ENCODE peak calls at places on chromosomes 6 and 20, in seven cellular contexts. F is prostate gland, R is HFF-Myc, E is right atrium auricular region, W is nephron progenitor cell, K is bronchial epithelial cell, H is foreskin fibroblast. P is an unnamed sample.
A peak's percentile ranks its signal among the peaks of the same experiment; 100 is the strongest.

GRCh38 chr6:25754508-25754907 is at the start of gene SLC17A4:
- DNase-seq in F (no peak), R (no peak), E (no peak), W (no peak), K (no peak), H (no peak), P (no peak)

GRCh38 chr6:7148100-7148822 is 40.5 kb downstream of the RREB1 start:
- DNase-seq in F (no peak), R (no peak), E (no peak), W (no peak), K (peak; percentile 94), H (peak; percentile 88), P (no peak)

GRCh38 chr6:156774872-156775405 is 2.2 kb upstream of the ARID1B start:
- DNase-seq in F (peak; percentile 15), R (no peak), E (no peak), W (no peak), K (peak; percentile 31), H (no peak), P (no peak)

GRCh38 chr20:21513881-21514540 is at the start of gene NKX2-2:
- DNase-seq in F (no peak), R (no peak), E (no peak), W (no peak), K (no peak), H (no peak), P (no peak)

GRCh38 chr6:99522531-99522930 is 7.3 kb upstream of the USP45 start:
- DNase-seq in F (no peak), R (no peak), E (no peak), W (no peak), K (peak; percentile 58), H (peak; percentile 67), P (no peak)

GRCh38 chr6:27839303-27840081 is 72.7 kb downstream of the OR2B2 start:
- DNase-seq in F (peak; percentile 40), R (peak; percentile 70), E (peak; percentile 77), W (no peak), K (peak; percentile 59), H (peak; percentile 90), P (no peak)

GRCh38 chr20:45406260-45407066 is 1.6 kb upstream of the DBNDD2 start:
- DNase-seq in F (peak; percentile 63), R (no peak), E (peak; percentile 68), W (peak; percentile 77), K (peak; percentile 36), H (peak; percentile 64), P (no peak)

GRCh38 chr6:29924731-29925130 is 17.6 kb upstream of the HLA-A start:
- DNase-seq in F (no peak), R (no peak), E (no peak), W (no peak), K (peak; percentile 86), H (no peak), P (no peak)

GRCh38 chr20:1335961-1336698 is 7.2 kb upstream of the SDCBP2 start:
- DNase-seq in F (no peak), R (no peak), E (peak; percentile 53), W (no peak), K (no peak), H (no peak), P (no peak)

GRCh38 chr6:52731719-52732118 is 31.6 kb downstream of the GSTA2 start:
- DNase-seq in F (no peak), R (no peak), E (no peak), W (no peak), K (peak; percentile 53), H (no peak), P (no peak)

GRCh38 chr6:25579902-25580495 is 72.0 kb upstream of the SCGN start:
- DNase-seq in F (no peak), R (no peak), E (no peak), W (no peak), K (no peak), H (no peak), P (no peak)

GRCh38 chr20:37899105-37900045 is 3.6 kb upstream of the VSTM2L start:
- DNase-seq in F (no peak), R (no peak), E (no peak), W (no peak), K (peak; percentile 59), H (no peak), P (no peak)
- TF ChIP-seq CTCF in F (no peak), R (no peak), E (no peak), W (no peak), K (no peak), H (no peak), P (peak; percentile 35)

GRCh38 chr6:38739532-38739931 is 24.4 kb downstream of the DNAH8 start:
- DNase-seq in F (no peak), R (no peak), E (no peak), W (no peak), K (no peak), H (no peak), P (no peak)
- TF ChIP-seq CTCF in F (peak; percentile 55), R (no peak), E (peak; percentile 47), W (peak; percentile 35), K (no peak), H (no peak), P (peak; percentile 79)

DNA sequence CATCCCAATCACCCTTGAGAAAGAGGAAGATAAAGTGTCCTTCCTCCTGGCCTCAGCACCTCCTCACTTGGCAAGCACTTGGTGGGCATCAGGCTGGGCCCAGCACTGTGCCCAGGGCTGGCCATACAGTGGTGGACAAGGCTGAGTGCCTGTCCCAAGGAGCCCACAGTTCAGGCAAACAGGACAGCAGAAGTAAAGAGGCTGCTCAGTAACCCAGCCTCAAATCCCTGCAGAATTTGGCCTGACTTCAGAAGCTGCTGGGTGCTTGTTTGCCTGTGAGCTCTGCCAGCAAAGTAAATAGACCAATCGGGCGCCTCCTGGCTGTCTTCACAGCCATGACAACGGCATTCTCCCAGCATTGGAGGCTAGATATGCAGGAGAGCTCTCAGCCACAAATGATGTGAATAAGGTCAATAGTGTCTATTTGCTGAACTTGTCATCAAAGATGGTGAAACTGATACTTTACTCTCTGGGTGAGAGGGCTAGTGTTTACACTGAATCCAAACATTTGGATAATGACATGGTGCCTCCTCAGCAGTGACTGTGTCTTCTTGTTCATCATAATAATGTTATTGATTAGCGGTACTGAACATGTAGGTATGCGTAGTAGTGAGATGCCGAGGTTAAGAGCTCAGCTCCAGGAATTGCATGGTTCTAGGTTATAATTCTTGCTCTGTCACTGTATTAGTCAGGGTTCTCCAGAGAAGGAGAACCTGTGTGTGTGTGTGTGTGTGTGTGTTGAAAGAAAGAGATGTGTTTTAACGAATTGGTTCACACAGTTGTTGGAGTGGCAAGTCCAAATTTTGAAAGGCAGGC is 36.9 kb upstream of the FANCE start:
- DNase-seq in F (peak; percentile 88), R (no peak), E (peak; percentile 72), W (peak; percentile 46), K (peak; percentile 71), H (peak; percentile 91), P (no peak)
- TF ChIP-seq CTCF in F (peak; percentile 72), R (peak; percentile 56), E (peak; percentile 73), W (peak; percentile 43), K (peak; percentile 80), H (peak; percentile 76), P (peak; percentile 82)

GRCh38 chr6:35906499-35906846 is 14.4 kb downstream of the SRPK1 start:
- DNase-seq in F (no peak), R (no peak), E (no peak), W (no peak), K (no peak), H (no peak), P (no peak)
- TF ChIP-seq CTCF in F (no peak), R (no peak), E (no peak), W (no peak), K (no peak), H (no peak), P (no peak)

GRCh38 chr6:145895802-145896201 is 68.4 kb downstream of the SHPRH start:
- DNase-seq in F (no peak), R (no peak), E (no peak), W (no peak), K (peak; percentile 20), H (peak; percentile 36), P (no peak)
- TF ChIP-seq CTCF in F (no peak), R (no peak), E (peak; percentile 30), W (no peak), K (peak; percentile 17), H (peak; percentile 21), P (peak; percentile 75)

DNA sequence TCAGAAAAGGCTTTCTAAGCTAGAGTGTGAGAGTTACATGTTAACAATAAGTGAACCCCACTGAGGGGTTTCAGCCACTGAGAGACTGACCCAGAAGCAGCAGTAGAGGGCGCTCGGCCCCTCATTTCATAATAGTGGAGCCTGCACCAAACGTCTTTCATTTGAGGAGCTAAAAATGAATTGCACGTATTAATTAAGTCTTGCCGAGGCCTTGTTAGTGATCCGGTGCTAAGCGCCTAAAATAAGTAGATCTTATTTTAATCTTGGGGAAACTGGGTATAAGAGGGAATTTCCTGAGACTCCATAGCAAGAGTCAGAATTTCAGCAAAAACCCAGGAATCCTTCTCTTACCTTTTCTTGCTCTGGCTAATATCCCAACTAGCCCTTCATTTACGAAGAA is 209.7 kb downstream of the FARS2 start:
- DNase-seq in F (peak; percentile 14), R (peak; percentile 30), E (peak; percentile 63), W (peak; percentile 67), K (peak; percentile 38), H (peak; percentile 83), P (no peak)
- TF ChIP-seq CTCF in F (peak; percentile 38), R (peak; percentile 90), E (peak; percentile 89), W (peak; percentile 89), K (peak; percentile 83), H (peak; percentile 92), P (peak; percentile 98)

P was measured in chondrocyte.